ENCODE peak calls at places on chromosomes 12 and 14, in seven cellular contexts. W, T, I, X, B, G and C are unnamed samples.
A peak's percentile ranks its signal among the peaks of the same experiment; 100 is the strongest.

GRCh38 chr12:26122681-26123481 is 2.0 kb downstream of the BHLHE41 start:
- DNase-seq in T (peak; percentile 89), B (no peak), G (peak; percentile 73), I (peak; percentile 43), X (no peak), W (peak; percentile 56), C (peak; percentile 63)

GRCh38 chr14:92360666-92361370 is 37.9 kb downstream of the SLC24A4 start:
- DNase-seq in G (no peak), I (no peak), X (no peak), B (no peak), T (no peak), W (no peak), C (no peak)

GRCh38 chr12:104514127-104514810 is 57.5 kb downstream of the CHST11 start:
- DNase-seq in X (no peak), W (no peak), G (no peak), I (no peak), T (no peak), B (no peak), C (no peak)

GRCh38 chr14:74409441-74409840 is 16.6 kb downstream of the SYNDIG1L start:
- DNase-seq in X (no peak), I (no peak), W (no peak), G (no peak), T (peak; percentile 57), B (no peak), C (no peak)

GRCh38 chr14:38431156-38431555 is 175.3 kb upstream of the CLEC14A start:
- DNase-seq in T (no peak), W (no peak), X (no peak), I (no peak), G (no peak), B (no peak), C (no peak)

GRCh38 chr12:25962932-25963525 is 4.5 kb downstream of the RASSF8 start:
- DNase-seq in G (peak; percentile 57), I (no peak), T (no peak), W (no peak), X (no peak), B (no peak), C (no peak)

GRCh38 chr14:55470025-55470424 is 29.6 kb upstream of the TBPL2 start:
- DNase-seq in G (no peak), W (no peak), T (no peak), X (no peak), B (no peak), I (no peak), C (no peak)

GRCh38 chr14:84397621-84398020 is 1132.3 kb upstream of the FLRT2 start:
- DNase-seq in T (no peak), X (no peak), B (no peak), G (no peak), W (no peak), I (no peak), C (no peak)